ENCODE peak calls at places on chromosomes 6 and 20, in ten cellular contexts. J, I, G, F, R, V, E, O, C and Q are unnamed samples.

GRCh38 chr6:52815167-52816092 is 11.8 kb upstream of the GSTA1 start:
- DNase-seq in O (peak; percentile 33), E (peak; percentile 52), J (peak; percentile 26), R (peak; percentile 75), I (peak; percentile 14), C (peak; percentile 91), G (no peak), V (peak; percentile 66), F (peak; percentile 8), Q (peak; percentile 61)

GRCh38 chr6:43926644-43927524 is 156.9 kb downstream of the VEGFA start:
- DNase-seq in O (no peak), C (peak; percentile 90), G (peak; percentile 34), F (peak; percentile 65), V (peak; percentile 90), E (peak; percentile 74), R (peak; percentile 85), I (peak; percentile 57), J (no peak), Q (peak; percentile 72)

GRCh38 chr6:7085911-7086310 is 21.9 kb upstream of the RREB1 start:
- DNase-seq in J (no peak), F (no peak), I (no peak), R (no peak), V (no peak), O (no peak), G (no peak), C (no peak), E (peak; percentile 26), Q (peak; percentile 63)

GRCh38 chr6:8177721-8178120 is 75.4 kb upstream of the EEF1E1 start:
- DNase-seq in F (no peak), E (no peak), V (no peak), R (no peak), I (no peak), J (no peak), O (no peak), G (no peak), C (no peak), Q (no peak)

GRCh38 chr20:20489623-20490341 is 121.9 kb downstream of the INSM1 start:
- DNase-seq in F (no peak), O (no peak), G (no peak), I (no peak), V (no peak), R (peak; percentile 28), J (no peak), C (no peak), E (no peak), Q (no peak)

GRCh38 chr6:158452191-158452590 is 107.7 kb upstream of the TMEM181 start:
- DNase-seq in O (no peak), R (no peak), V (no peak), I (no peak), E (no peak), C (no peak), J (no peak), F (no peak), G (no peak), Q (no peak)

GRCh38 chr6:30877419-30878262 is 6.7 kb upstream of the DDR1 start:
- DNase-seq in E (peak; percentile 93), V (peak; percentile 84), F (peak; percentile 50), R (peak; percentile 97), C (peak; percentile 91), O (peak; percentile 73), G (peak; percentile 89), J (peak; percentile 91), I (peak; percentile 92), Q (peak; percentile 94)

GRCh38 chr6:168041928-168042327 is 37.1 kb downstream of the FRMD1 start:
- DNase-seq in E (no peak), R (no peak), O (no peak), F (no peak), C (no peak), J (no peak), I (no peak), G (no peak), V (no peak), Q (no peak)

GRCh38 chr20:49447946-49448809 is 34.3 kb downstream of the KCNB1 start:
- DNase-seq in F (no peak), I (no peak), G (no peak), C (no peak), E (no peak), R (no peak), O (no peak), V (no peak), J (no peak), Q (no peak)

GRCh38 chr20:49447364-49447763 is 35.1 kb downstream of the KCNB1 start:
- DNase-seq in G (no peak), I (no peak), V (no peak), E (no peak), R (no peak), F (no peak), C (no peak), J (no peak), O (no peak), Q (no peak)

GRCh38 chr20:49446080-49446479 is 36.4 kb downstream of the KCNB1 start:
- DNase-seq in E (no peak), G (no peak), I (no peak), V (no peak), O (no peak), F (no peak), R (no peak), J (no peak), C (no peak), Q (no peak)

GRCh38 chr20:49445176-49445575 is 37.3 kb downstream of the KCNB1 start:
- DNase-seq in G (no peak), R (no peak), I (peak; percentile 64), O (no peak), V (no peak), E (no peak), J (no peak), F (no peak), C (no peak), Q (no peak)

GRCh38 chr20:49446808-49447207 is 35.7 kb downstream of the KCNB1 start:
- DNase-seq in V (no peak), O (no peak), J (peak; percentile 11), F (no peak), C (no peak), E (peak; percentile 69), G (no peak), I (no peak), R (peak; percentile 65), Q (peak; percentile 27)
- TF ChIP-seq POLR2AphosphoS5 in V (no peak), O (no peak), J (peak; percentile 27), F (no peak), C (no peak), E (no peak), G (peak; percentile 35), I (no peak), R (no peak), Q (no peak)

GRCh38 chr6:40586369-40586768 is 795 bp downstream of the LRFN2 start:
- DNase-seq in E (no peak), G (no peak), I (no peak), V (no peak), O (no peak), J (no peak), R (no peak), C (no peak), F (no peak), Q (no peak)
- H3K4me3 ChIP-seq in E (peak overlapping the region; percentile 24), G (peak overlapping the region; percentile 51), I (no peak overlapping the region), V (no peak overlapping the region), O (peak overlapping the region; percentile 28), J (no peak overlapping the region), R (peak overlapping the region; percentile 79), C (no peak overlapping the region), F (no peak overlapping the region), Q (peak overlapping the region; percentile 61)

GRCh38 chr6:147341486-147341885 is 137.3 kb downstream of the STXBP5 start:
- DNase-seq in R (no peak), F (no peak), C (no peak), E (peak; percentile 77), J (no peak), I (no peak), O (no peak), G (no peak), V (no peak), Q (no peak)

GRCh38 chr6:147347179-147347881 is 143.1 kb downstream of the STXBP5 start:
- DNase-seq in O (no peak), C (no peak), J (no peak), F (no peak), R (no peak), E (no peak), I (no peak), G (no peak), V (no peak), Q (no peak)

GRCh38 chr6:147347882-147348214 is 143.6 kb downstream of the STXBP5 start:
- DNase-seq in O (no peak), G (no peak), F (no peak), V (no peak), E (no peak), J (no peak), R (no peak), C (no peak), I (no peak), Q (no peak)

DNA sequence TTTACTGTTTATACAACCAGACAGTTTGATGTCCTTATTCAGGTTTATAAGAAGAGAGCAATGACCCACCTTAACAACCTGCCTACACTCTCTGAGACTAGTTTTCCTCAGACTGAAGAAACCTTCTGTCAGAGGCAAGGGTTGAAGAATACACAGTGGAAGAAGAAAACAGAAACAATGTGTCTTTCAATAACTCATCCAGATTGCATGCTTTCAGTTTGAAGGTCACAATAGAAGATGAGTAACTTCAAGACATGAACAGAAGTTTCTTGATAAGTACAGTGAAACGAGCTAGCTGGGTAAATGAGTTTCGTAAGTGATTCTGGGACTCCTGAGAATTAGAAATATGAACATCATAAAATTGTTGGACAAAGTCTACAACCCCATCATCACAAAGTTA is 141.7 kb downstream of the STXBP5 start:
- DNase-seq in J (no peak), I (no peak), R (no peak), V (no peak), G (no peak), E (no peak), O (no peak), F (no peak), C (no peak), Q (no peak)
- TF ChIP-seq POLR2AphosphoS5 in J (no peak), I (no peak), R (no peak), V (no peak), G (no peak), E (no peak), O (no peak), F (no peak), C (no peak), Q (no peak)

GRCh38 chr20:40686893-40687292 is 2.1 kb downstream of the MAFB start:
- DNase-seq in C (no peak), I (no peak), G (no peak), R (no peak), E (no peak), F (no peak), J (no peak), O (no peak), V (no peak), Q (no peak)

GRCh38 chr20:40683894-40684268 is 5.2 kb downstream of the MAFB start:
- DNase-seq in G (no peak), C (no peak), I (no peak), J (no peak), R (peak; percentile 9), F (no peak), E (no peak), O (no peak), V (no peak), Q (no peak)

GRCh38 chr20:40683221-40683893 is 5.7 kb downstream of the MAFB start:
- DNase-seq in G (no peak), O (no peak), J (no peak), R (peak; percentile 65), C (no peak), V (no peak), I (no peak), F (no peak), E (no peak), Q (no peak)

GRCh38 chr20:40686434-40686882 is 2.6 kb downstream of the MAFB start:
- DNase-seq in C (no peak), J (no peak), E (no peak), F (no peak), R (peak; percentile 48), I (peak; percentile 16), O (no peak), V (no peak), G (no peak), Q (no peak)

DNA sequence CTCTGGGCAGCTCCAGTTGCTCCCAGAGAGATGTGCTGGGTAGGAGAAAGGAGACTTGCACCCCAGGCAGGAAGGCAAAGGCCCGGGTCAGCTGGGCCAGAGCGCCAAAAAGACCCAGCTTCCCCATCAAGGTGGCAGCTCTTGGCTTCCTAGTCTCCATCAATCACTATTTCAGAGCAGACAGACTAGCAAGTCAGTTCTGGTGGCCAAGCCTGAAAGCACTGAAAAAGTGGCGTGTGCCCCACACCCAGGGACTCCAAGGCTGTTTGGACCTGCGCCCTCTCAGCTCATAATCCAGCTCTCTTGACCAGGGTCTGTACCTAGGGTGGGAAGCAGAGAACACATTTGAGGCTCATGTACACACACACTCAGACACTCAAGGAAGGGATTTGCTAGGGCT is 3.7 kb downstream of the MAFB start:
- DNase-seq in V (no peak), C (no peak), R (peak; percentile 6), I (no peak), J (no peak), O (no peak), G (no peak), F (no peak), E (no peak), Q (no peak)
- H3K4me3 ChIP-seq in V (no peak overlapping the region), C (no peak overlapping the region), R (no peak overlapping the region), I (no peak overlapping the region), J (no peak overlapping the region), O (no peak overlapping the region), G (peak overlapping the region; percentile 78), F (no peak overlapping the region), E (no peak overlapping the region), Q (peak overlapping the region; percentile 7)